ENCODE peak calls at places on chromosomes 13 and 19, in six cellular contexts. One of them, this sample, is unnamed.

GRCh38 chr13:45374917-45375316 is 33.9 kb upstream of the TPT1 start:
- DNase-seq in pons: no peak
- DNase-seq in fibroblast of pulmonary artery: no peak
- DNase-seq in renal cortical epithelial cell: peak
- DNase-seq in AG08396: peak
- DNase-seq in HEK293T: no peak
- DNase-seq in this sample: peak

GRCh38 chr19:44865196-44865767 is 19.2 kb downstream of the NECTIN2 start:
- DNase-seq in AG08396: no peak
- DNase-seq in renal cortical epithelial cell: no peak
- DNase-seq in fibroblast of pulmonary artery: no peak
- DNase-seq in pons: no peak
- DNase-seq in HEK293T: no peak
- DNase-seq in this sample: no peak

GRCh38 chr13:41554626-41555386 is 97.5 kb downstream of the RGCC start:
- DNase-seq in pons: no peak
- DNase-seq in HEK293T: no peak
- DNase-seq in fibroblast of pulmonary artery: no peak
- DNase-seq in renal cortical epithelial cell: peak
- DNase-seq in AG08396: no peak
- DNase-seq in this sample: no peak

GRCh38 chr19:14405380-14405757 is 13.8 kb downstream of the DDX39A start:
- DNase-seq in AG08396: peak
- DNase-seq in renal cortical epithelial cell: no peak
- DNase-seq in fibroblast of pulmonary artery: no peak
- DNase-seq in pons: no peak
- DNase-seq in HEK293T: no peak
- DNase-seq in this sample: no peak

GRCh38 chr13:27355894-27356293 is 68.5 kb upstream of the GTF3A start:
- DNase-seq in renal cortical epithelial cell: no peak
- DNase-seq in AG08396: no peak
- DNase-seq in HEK293T: no peak
- DNase-seq in pons: no peak
- DNase-seq in fibroblast of pulmonary artery: no peak
- DNase-seq in this sample: no peak

GRCh38 chr13:65555973-65556372 is 1674.2 kb downstream of the PCDH9 start:
- DNase-seq in fibroblast of pulmonary artery: no peak
- DNase-seq in HEK293T: no peak
- DNase-seq in renal cortical epithelial cell: no peak
- DNase-seq in pons: no peak
- DNase-seq in AG08396: no peak
- DNase-seq in this sample: no peak

GRCh38 chr13:112928958-112929777 is 39.8 kb upstream of the MCF2L start:
- DNase-seq in HEK293T: no peak
- DNase-seq in fibroblast of pulmonary artery: peak
- DNase-seq in AG08396: peak
- DNase-seq in renal cortical epithelial cell: peak
- DNase-seq in pons: no peak
- DNase-seq in this sample: peak

GRCh38 chr13:48738261-48738755 is 84.6 kb downstream of the CYSLTR2 start:
- DNase-seq in AG08396: no peak
- DNase-seq in renal cortical epithelial cell: no peak
- DNase-seq in pons: no peak
- DNase-seq in HEK293T: no peak
- DNase-seq in fibroblast of pulmonary artery: no peak
- DNase-seq in this sample: no peak

GRCh38 chr13:22744688-22745452 is 435.9 kb upstream of the SGCG start:
- DNase-seq in pons: peak
- DNase-seq in fibroblast of pulmonary artery: no peak
- DNase-seq in AG08396: no peak
- DNase-seq in HEK293T: no peak
- DNase-seq in renal cortical epithelial cell: no peak
- DNase-seq in this sample: no peak

GRCh38 chr19:32702010-32702409 is 10.4 kb downstream of the NUDT19 start:
- DNase-seq in HEK293T: no peak
- DNase-seq in renal cortical epithelial cell: peak
- DNase-seq in fibroblast of pulmonary artery: no peak
- DNase-seq in AG08396: no peak
- DNase-seq in pons: no peak
- DNase-seq in this sample: no peak

GRCh38 chr19:45645631-45646344 is 6.6 kb upstream of the EML2 start:
- DNase-seq in pons: peak
- DNase-seq in renal cortical epithelial cell: peak
- DNase-seq in AG08396: peak
- DNase-seq in fibroblast of pulmonary artery: peak
- DNase-seq in HEK293T: peak
- DNase-seq in this sample: peak

GRCh38 chr13:113919761-113920160 is 54.1 kb downstream of the C13orf46 start:
- DNase-seq in AG08396: no peak
- DNase-seq in pons: no peak
- DNase-seq in fibroblast of pulmonary artery: no peak
- DNase-seq in HEK293T: no peak
- DNase-seq in renal cortical epithelial cell: no peak
- DNase-seq in this sample: no peak